ENCODE peak calls at places on chromosomes 7 and 10, in four cellular contexts. W, D, H and B are unnamed samples.

GRCh38 chr7:25611196-25611595 is 382.9 kb upstream of the NPVF start:
- DNase-seq in H (no peak), W (no peak), D (no peak), B (no peak)

GRCh38 chr7:142868881-142869415 is 14.1 kb downstream of the EPHB6 start:
- DNase-seq in D (no peak), H (no peak), W (no peak), B (no peak)

GRCh38 chr7:42137431-42137830 is 99.6 kb downstream of the GLI3 start:
- DNase-seq in H (no peak), D (no peak), W (no peak), B (no peak)

GRCh38 chr7:293681-294439 is 3.9 kb downstream of the FOXL3 start:
- DNase-seq in D (peak), H (peak), W (no peak), B (no peak)

GRCh38 chr7:9036080-9036479 is 602.7 kb downstream of the NXPH1 start:
- DNase-seq in D (no peak), W (no peak), H (no peak), B (no peak)

GRCh38 chr7:120926943-120927346 is 23.6 kb upstream of the ING3 start:
- DNase-seq in W (no peak), D (no peak), H (no peak), B (no peak)

GRCh38 chr10:46232666-46233065 is 54.1 kb upstream of the ANTXRL start:
- DNase-seq in H (peak), W (no peak), D (peak), B (no peak)

GRCh38 chr10:78047314-78047891 is 13.7 kb downstream of the RPS24 start:
- DNase-seq in D (peak), W (peak), H (peak), B (peak)

GRCh38 chr7:90988523-90988922 is 275.7 kb upstream of the FZD1 start:
- DNase-seq in W (no peak), H (no peak), D (no peak), B (no peak)

GRCh38 chr10:18238875-18239485 is 98.8 kb downstream of the CACNB2 start:
- DNase-seq in D (no peak), W (peak), H (no peak), B (peak)

GRCh38 chr7:2719007-2719406 is 31.0 kb downstream of the AMZ1 start:
- DNase-seq in H (no peak), D (peak), W (no peak), B (peak)

GRCh38 chr7:76396039-76396732 is 13.3 kb downstream of the SSC4D start:
- DNase-seq in D (no peak), W (no peak), H (no peak), B (no peak)

GRCh38 chr10:88116491-88116890 is 253.1 kb downstream of the PTEN start:
- DNase-seq in D (no peak), W (no peak), H (no peak), B (no peak)

GRCh38 chr10:49106451-49106850 is 8.9 kb downstream of the VSTM4 start:
- DNase-seq in D (no peak), W (no peak), H (no peak), B (no peak)

GRCh38 chr10:122659651-122660050 is 40.0 kb downstream of the C10orf120 start:
- DNase-seq in H (no peak), W (no peak), D (peak), B (no peak)

GRCh38 chr7:77439572-77439971 is 23.4 kb upstream of the GSAP start:
- DNase-seq in W (no peak), H (peak), D (no peak), B (no peak)

GRCh38 chr10:75335983-75336382 is 65.6 kb downstream of the ZNF503 start:
- DNase-seq in W (no peak), H (no peak), D (no peak), B (peak)

GRCh38 chr10:119973261-119973660 is 80.7 kb downstream of the SEC23IP start:
- DNase-seq in D (no peak), W (no peak), H (no peak), B (no peak)

GRCh38 chr7:45594780-45595535 is 20.8 kb downstream of the ADCY1 start:
- DNase-seq in H (no peak), D (peak), W (no peak), B (no peak)

GRCh38 chr7:40876604-40877003 is 741.8 kb downstream of the SUGCT start:
- DNase-seq in W (no peak), H (no peak), D (no peak), B (no peak)

GRCh38 chr7:135161669-135162068 is 8.8 kb downstream of the CYREN start:
- DNase-seq in W (no peak), H (no peak), D (no peak), B (no peak)

GRCh38 chr7:135162382-135163001 is 8.0 kb downstream of the CYREN start:
- DNase-seq in W (no peak), H (no peak), D (no peak), B (no peak)

GRCh38 chr7:135159359-135160087 is 11.0 kb downstream of the CYREN start:
- DNase-seq in W (no peak), H (no peak), D (no peak), B (no peak)

GRCh38 chr7:135160098-135160857 is 10.2 kb downstream of the CYREN start:
- DNase-seq in W (no peak), H (no peak), D (no peak), B (peak)

GRCh38 chr7:135160858-135161653 is 9.5 kb downstream of the CYREN start:
- DNase-seq in D (peak), H (no peak), W (no peak), B (peak)
- TF ChIP-seq CTCF in D (no peak), H (no peak), W (no peak), B (peak)

GRCh38 chr10:92573798-92574544 is at the start of gene IDE:
- DNase-seq in W (no peak), H (peak), D (peak), B (peak)
- TF ChIP-seq CTCF in W (peak), H (peak), D (peak), B (peak)

GRCh38 chr7:134328900-134329299 is 12.2 kb upstream of the SLC35B4 start:
- DNase-seq in D (no peak), H (no peak), W (no peak), B (no peak)

GRCh38 chr7:134330990-134331389 is 14.3 kb upstream of the SLC35B4 start:
- DNase-seq in W (no peak), D (no peak), H (no peak), B (no peak)

GRCh38 chr7:134331393-134331792 is 14.7 kb upstream of the SLC35B4 start:
- DNase-seq in H (no peak), D (no peak), W (no peak), B (no peak)

GRCh38 chr7:134329614-134330316 is 13.0 kb upstream of the SLC35B4 start:
- DNase-seq in W (no peak), H (no peak), D (no peak), B (no peak)

DNA sequence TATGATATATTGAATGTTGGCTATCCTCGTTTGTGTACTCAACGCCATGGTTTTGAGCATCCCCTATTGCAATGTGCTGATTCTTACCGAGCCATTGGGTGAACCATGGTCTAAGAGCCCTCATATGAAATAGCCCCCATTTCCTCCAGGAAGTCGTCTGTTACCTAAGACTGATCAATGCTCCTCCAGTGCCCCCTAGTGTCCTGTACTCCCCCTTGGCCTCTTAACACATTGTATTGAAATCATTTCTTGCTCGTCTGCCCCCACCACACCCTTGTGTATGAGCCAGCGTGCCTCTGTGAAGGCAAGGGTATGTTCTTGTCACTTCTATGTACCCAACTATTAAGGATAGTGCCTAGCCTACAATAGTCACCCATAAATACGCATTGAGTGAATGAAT is 11.2 kb upstream of the SLC35B4 start:
- DNase-seq in H (no peak), W (peak), D (no peak), B (peak)
- TF ChIP-seq CTCF in H (peak), W (peak), D (peak), B (peak)

GRCh38 chr7:97844036-97844435 is 28.2 kb downstream of the ASNS start:
- DNase-seq in H (no peak), D (no peak), W (no peak), B (no peak)
- TF ChIP-seq CTCF in H (no peak), D (no peak), W (no peak), B (no peak)

GRCh38 chr7:12434012-12434642 is 30.5 kb upstream of the VWDE start:
- DNase-seq in H (no peak), D (no peak), W (no peak), B (peak)
- TF ChIP-seq CTCF in H (peak), D (no peak), W (peak), B (peak)

GRCh38 chr7:3995187-3995586 is 686.9 kb upstream of the FOXK1 start:
- DNase-seq in W (no peak), H (no peak), D (no peak), B (no peak)
- TF ChIP-seq CTCF in W (no peak), H (no peak), D (no peak), B (no peak)

DNA sequence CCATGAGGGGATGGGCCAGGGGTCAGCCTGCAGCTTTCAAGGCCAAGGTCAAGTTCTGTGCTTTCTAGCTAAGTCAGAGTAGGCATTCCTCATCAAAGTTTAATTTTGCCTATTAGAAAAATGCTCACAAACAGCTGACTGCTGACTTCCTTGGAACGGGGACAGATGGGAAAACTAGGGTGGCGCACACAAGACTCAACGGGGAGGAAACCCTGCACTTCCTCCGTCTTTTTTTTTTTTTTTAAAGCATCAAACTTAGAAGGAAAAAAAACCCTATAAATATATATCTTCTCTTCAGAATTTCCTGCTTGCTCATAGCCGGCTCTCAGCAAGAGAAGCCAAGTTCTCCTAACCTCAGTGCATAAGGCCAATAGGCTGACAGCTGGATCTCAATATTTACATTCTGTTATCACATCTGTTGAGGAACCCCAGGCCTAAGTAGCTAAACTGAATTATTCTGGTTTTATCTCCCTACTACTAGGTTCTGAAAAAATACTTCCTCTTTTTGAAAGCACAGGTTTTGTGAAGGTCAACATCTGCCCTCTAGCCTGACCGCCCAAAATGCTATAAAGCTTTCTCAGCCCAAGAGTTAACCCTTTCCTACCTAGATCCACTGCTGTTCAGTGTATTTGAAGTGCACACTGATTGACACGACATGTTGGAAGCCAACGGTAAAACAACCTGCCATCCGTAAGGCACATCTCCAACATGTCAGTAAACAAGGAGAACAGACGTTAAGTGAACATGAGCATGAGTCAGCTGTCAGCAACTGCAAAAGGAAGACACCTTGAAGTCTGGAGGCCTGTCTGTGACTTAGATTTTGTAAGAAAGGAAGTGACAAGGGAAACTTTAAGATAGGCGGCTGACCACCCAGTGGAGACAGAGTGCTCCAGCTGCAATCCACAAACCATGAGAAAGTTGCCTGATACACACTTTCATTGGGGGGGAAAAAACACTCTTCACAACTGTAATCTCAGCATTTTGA is 83.9 kb downstream of the EBLN1 start:
- DNase-seq in D (no peak), W (no peak), H (no peak), B (peak)
- TF ChIP-seq CTCF in D (no peak), W (no peak), H (no peak), B (no peak)